ENCODE peak calls at places on chromosomes 1 and 21, in five cellular contexts. Z, Y, K, V and N are unnamed samples.

GRCh38 chr1:17109897-17110554 is 9.2 kb downstream of the PADI2 start:
- DNase-seq in Z (no peak), Y (no peak), K (no peak), V (no peak), N (no peak)

GRCh38 chr1:84366786-84367185 is 31.5 kb upstream of the DNASE2B start:
- DNase-seq in Z (no peak), Y (no peak), K (no peak), V (no peak), N (no peak)

GRCh38 chr1:31709060-31709459 is 5.2 kb upstream of the COL16A1 start:
- DNase-seq in Z (no peak), Y (no peak), K (no peak), V (no peak), N (no peak)

GRCh38 chr21:41196990-41197389 is 29.0 kb downstream of the BACE2 start:
- DNase-seq in Z (no peak), Y (no peak), K (no peak), V (no peak), N (no peak)

GRCh38 chr1:107277022-107277421 is 136.2 kb downstream of the NTNG1 start:
- DNase-seq in Z (peak), Y (peak), K (no peak), V (no peak), N (no peak)

GRCh38 chr1:212488436-212489283 is 55.9 kb downstream of the NENF start:
- DNase-seq in Z (no peak), Y (no peak), K (peak), V (no peak), N (peak)

GRCh38 chr1:3377604-3378279 is 76.7 kb upstream of the ARHGEF16 start:
- DNase-seq in Z (no peak), Y (no peak), K (no peak), V (no peak), N (no peak)

GRCh38 chr1:221718391-221719277 is 23.3 kb downstream of the DUSP10 start:
- DNase-seq in Z (no peak), Y (no peak), K (no peak), V (no peak), N (no peak)

GRCh38 chr1:64522740-64523139 is 52.8 kb downstream of the CACHD1 start:
- DNase-seq in Z (no peak), Y (no peak), K (no peak), V (no peak), N (no peak)

GRCh38 chr1:205447457-205448415 is 8.1 kb downstream of the BLACAT1 start:
- DNase-seq in Z (no peak), Y (no peak), K (no peak), V (no peak), N (no peak)

GRCh38 chr1:28039341-28039740 is 49.1 kb downstream of the EYA3 start:
- DNase-seq in Z (no peak), Y (no peak), K (no peak), V (no peak), N (no peak)

GRCh38 chr21:45582128-45582527 is 39.9 kb upstream of the SLC19A1 start:
- DNase-seq in Z (no peak), Y (no peak), K (no peak), V (no peak), N (no peak)

GRCh38 chr1:2175681-2176454 is 18.7 kb downstream of the FAAP20 start:
- DNase-seq in Z (no peak), Y (no peak), K (no peak), V (no peak), N (no peak)

GRCh38 chr1:226545806-226546596 is 2.6 kb upstream of the STUM start:
- DNase-seq in Z (no peak), Y (no peak), K (peak), V (no peak), N (peak)

GRCh38 chr1:40301541-40302299 is 15.4 kb downstream of the COL9A2 start:
- DNase-seq in Z (no peak), Y (no peak), K (no peak), V (no peak), N (no peak)

GRCh38 chr21:38843806-38844479 is 38.2 kb downstream of the ETS2 start:
- DNase-seq in Z (no peak), Y (no peak), K (no peak), V (no peak), N (no peak)

GRCh38 chr21:42264245-42265195 is 45.6 kb downstream of the ABCG1 start:
- DNase-seq in Z (no peak), Y (no peak), K (no peak), V (no peak), N (peak)

GRCh38 chr1:7454052-7454815 is 316.9 kb upstream of the VAMP3 start:
- DNase-seq in Z (no peak), Y (peak), K (no peak), V (no peak), N (no peak)

GRCh38 chr1:228236744-228237143 is 28.9 kb downstream of the OBSCN start:
- DNase-seq in Z (peak), Y (peak), K (peak), V (no peak), N (no peak)

GRCh38 chr21:41899431-41900202 is 20.5 kb upstream of the PRDM15 start:
- DNase-seq in Z (no peak), Y (peak), K (no peak), V (no peak), N (no peak)

GRCh38 chr1:242784807-242785206 is 260.3 kb upstream of the PLD5 start:
- DNase-seq in Z (no peak), Y (no peak), K (no peak), V (no peak), N (no peak)

GRCh38 chr1:156435551-156436318 is 64.8 kb downstream of the MEF2D start:
- DNase-seq in Z (no peak), Y (no peak), K (no peak), V (no peak), N (no peak)

GRCh38 chr1:180157108-180157507 is 2.4 kb downstream of the QSOX1 start:
- DNase-seq in Z (no peak), Y (no peak), K (no peak), V (no peak), N (no peak)

GRCh38 chr1:7469255-7469938 is 301.7 kb upstream of the VAMP3 start:
- DNase-seq in Z (no peak), Y (no peak), K (no peak), V (no peak), N (no peak)

GRCh38 chr1:157992813-157993178 is 649 bp upstream of the KIRREL1 start:
- DNase-seq in Z (no peak), Y (no peak), K (peak), V (no peak), N (no peak)

GRCh38 chr1:78275456-78275855 is 215.3 kb upstream of the PTGFR start:
- DNase-seq in Z (no peak), Y (no peak), K (no peak), V (no peak), N (no peak)